ENCODE peak calls at places on chromosome 12, in six cellular contexts. X is pancreas; M is HCT116; W is activated CD8-positive, alpha-beta T cell treated with anti-CD3 and anti-CD28 coated beads, Interleukin-2, amount 10 ng/mL, durations not matched to agents 7 days and 5 days; Z is T-helper 17 cell; C is SK-N-SH treated with all-trans-retinoic acid at 6 μM for 48 hours. V is an unnamed sample.

GRCh38 chr12:4011597-4011996 is 138.4 kb upstream of the PARP11 start:
- ATAC-seq in X (peak), M (peak), W (no peak), Z (no peak), C (no peak), V (no peak)

GRCh38 chr12:122519418-122519817 is 7.3 kb downstream of the RSRC2 start:
- ATAC-seq in X (no peak), M (no peak), W (no peak), Z (no peak), C (no peak), V (no peak)

GRCh38 chr12:45587042-45587441 is 142.5 kb upstream of the ARID2 start:
- ATAC-seq in X (no peak), M (no peak), W (no peak), Z (no peak), C (no peak), V (no peak)

GRCh38 chr12:121713257-121714155 is 954 bp downstream of the TMEM120B start:
- ATAC-seq in X (peak), M (peak), W (no peak), Z (no peak), C (no peak), V (no peak)

GRCh38 chr12:15575797-15576560 is 213.2 kb downstream of the EPS8 start:
- ATAC-seq in X (no peak), M (no peak), W (peak), Z (no peak), C (no peak), V (no peak)

GRCh38 chr12:98671459-98671858 is 26.4 kb downstream of the APAF1 start:
- ATAC-seq in X (peak), M (no peak), W (no peak), Z (no peak), C (no peak), V (no peak)

GRCh38 chr12:119988440-119988787 is 622 bp upstream of the BICDL1 start:
- ATAC-seq in X (peak), M (peak), W (no peak), Z (peak), C (peak), V (peak)

GRCh38 chr12:95059984-95060383 is 13.4 kb downstream of the NR2C1 start:
- ATAC-seq in X (no peak), M (no peak), W (no peak), Z (no peak), C (no peak), V (no peak)

GRCh38 chr12:3896851-3897351 is 23.7 kb upstream of the PARP11 start:
- ATAC-seq in X (peak), M (no peak), W (peak), Z (peak), C (no peak), V (no peak)

GRCh38 chr12:105590571-105590970 is 260.1 kb downstream of the C12orf75 start:
- ATAC-seq in X (no peak), M (no peak), W (no peak), Z (no peak), C (no peak), V (no peak)

GRCh38 chr12:45518516-45519235 is 210.8 kb upstream of the ARID2 start:
- ATAC-seq in X (no peak), M (no peak), W (peak), Z (peak), C (no peak), V (peak)

GRCh38 chr12:100213016-100213891 is 12.6 kb downstream of the ACTR6 start:
- ATAC-seq in X (peak), M (no peak), W (no peak), Z (no peak), C (no peak), V (no peak)

GRCh38 chr12:92739099-92739498 is 36.3 kb downstream of the PLEKHG7 start:
- ATAC-seq in X (no peak), M (no peak), W (no peak), Z (no peak), C (peak), V (no peak)

GRCh38 chr12:127327986-127328385 is 939.0 kb upstream of the TMEM132C start:
- ATAC-seq in X (no peak), M (no peak), W (no peak), Z (no peak), C (no peak), V (no peak)

GRCh38 chr12:31246470-31246850 is 79.5 kb downstream of the SINHCAF start:
- ATAC-seq in X (no peak), M (no peak), W (no peak), Z (no peak), C (no peak), V (no peak)

GRCh38 chr12:122099856-122100255 is 21.3 kb downstream of the MLXIP start:
- ATAC-seq in X (no peak), M (no peak), W (peak), Z (peak), C (no peak), V (no peak)

GRCh38 chr12:112233242-112233641 is 107.9 kb downstream of the TRAFD1 start:
- ATAC-seq in X (no peak), M (no peak), W (no peak), Z (no peak), C (no peak), V (no peak)

GRCh38 chr12:120142231-120142877 is 25.8 kb upstream of the RAB35 start:
- ATAC-seq in X (peak), M (no peak), W (no peak), Z (no peak), C (no peak), V (no peak)

GRCh38 chr12:17139926-17140325 is 534.0 kb upstream of the LMO3 start:
- ATAC-seq in X (no peak), M (no peak), W (no peak), Z (no peak), C (no peak), V (no peak)

GRCh38 chr12:26239127-26239500 is 43.7 kb downstream of the SSPN start:
- ATAC-seq in X (peak), M (peak), W (no peak), Z (no peak), C (peak), V (no peak)

GRCh38 chr12:116459011-116459410 is 100.2 kb upstream of the MAP1LC3B2 start:
- ATAC-seq in X (no peak), M (no peak), W (no peak), Z (no peak), C (no peak), V (peak)

GRCh38 chr12:100574262-100575074 is 984 bp downstream of the GAS2L3 start:
- ATAC-seq in X (peak), M (peak), W (no peak), Z (no peak), C (peak), V (no peak)

GRCh38 chr12:105256921-105257320 is 20.9 kb upstream of the APPL2 start:
- ATAC-seq in X (peak), M (no peak), W (no peak), Z (no peak), C (peak), V (no peak)

GRCh38 chr12:94032368-94032767 is 116.0 kb upstream of the PLXNC1 start:
- ATAC-seq in X (no peak), M (no peak), W (no peak), Z (no peak), C (no peak), V (no peak)

V was measured in stimulated activated memory B cell treated with anti-CD40 and anti-IgM and Interleukin-4, amounts not matched to agents 10 μg/mL and 1 μg/mL and 100 μg/mL, for 72 hours.